ENCODE peak calls at places on chromosome 2, in four cellular contexts. R is central memory CD4-positive, alpha-beta T cell; O is memory B cell; M is nucleus accumbens. U is an unnamed sample.

GRCh38 chr2:132691556-132691955 is 21.6 kb upstream of the LYPD1 start:
- DNase-seq in O (no peak), R (no peak), M (no peak), U (no peak)

GRCh38 chr2:215441560-215442391 is 5.9 kb upstream of the FN1 start:
- DNase-seq in O (no peak), M (no peak), R (no peak), U (no peak)

GRCh38 chr2:30914456-30914855 is 107.2 kb upstream of the CAPN13 start:
- DNase-seq in O (no peak), R (no peak), M (no peak), U (no peak)

GRCh38 chr2:147756103-147756502 is 88.7 kb upstream of the ACVR2A start:
- DNase-seq in M (no peak), R (no peak), O (no peak), U (no peak)

GRCh38 chr2:219459460-219460311 is 25.0 kb downstream of the SPEG start:
- DNase-seq in M (no peak), O (peak; percentile 47), R (no peak), U (no peak)

GRCh38 chr2:118881490-118882129 is 34.2 kb upstream of the EN1 start:
- DNase-seq in R (peak; percentile 42), M (no peak), O (peak; percentile 57), U (peak; percentile 58)

GRCh38 chr2:228181098-228182019 is at the start of gene SPHKAP:
- DNase-seq in O (no peak), R (no peak), M (no peak), U (no peak)

GRCh38 chr2:74690571-74690970 is 36.5 kb downstream of the SEMA4F start:
- DNase-seq in R (no peak), O (no peak), M (no peak), U (no peak)

GRCh38 chr2:85999131-85999831 is 106.4 kb downstream of the POLR1A start:
- DNase-seq in O (no peak), R (peak; percentile 16), M (no peak), U (no peak)

GRCh38 chr2:232634319-232635150 is 1.1 kb downstream of the EFHD1 start:
- DNase-seq in M (no peak), R (no peak), O (no peak), U (no peak)

GRCh38 chr2:37415128-37415817 is 70.8 kb downstream of the QPCT start:
- DNase-seq in M (no peak), R (no peak), O (no peak), U (no peak)

GRCh38 chr2:9303528-9304225 is 97.1 kb downstream of the ASAP2 start:
- DNase-seq in R (no peak), M (no peak), O (no peak), U (no peak)

GRCh38 chr2:8045081-8045614 is 636.7 kb upstream of the ID2 start:
- DNase-seq in O (no peak), M (no peak), R (no peak), U (no peak)

GRCh38 chr2:55843096-55843991 is 80.2 kb downstream of the EFEMP1 start:
- DNase-seq in R (no peak), O (no peak), M (no peak), U (no peak)

GRCh38 chr2:29844713-29845320 is 76.6 kb downstream of the ALK start:
- DNase-seq in R (no peak), O (no peak), M (no peak), U (no peak)

GRCh38 chr2:188328419-188328818 is 36.7 kb downstream of the GULP1 start:
- DNase-seq in R (no peak), O (no peak), M (no peak), U (no peak)

GRCh38 chr2:219638948-219639341 is 11.5 kb downstream of the SLC4A3 start:
- DNase-seq in M (no peak), O (no peak), R (no peak), U (no peak)

GRCh38 chr2:20242727-20243377 is 17.9 kb upstream of the SDC1 start:
- DNase-seq in O (no peak), M (no peak), R (no peak), U (no peak)

GRCh38 chr2:128357561-128358370 is 39.1 kb upstream of the HS6ST1 start:
- DNase-seq in M (no peak), R (no peak), O (no peak), U (no peak)

GRCh38 chr2:36380624-36381481 is 25.3 kb downstream of the CRIM1 start:
- DNase-seq in R (no peak), O (no peak), M (no peak), U (no peak)

GRCh38 chr2:14716319-14716718 is 83.8 kb downstream of the LRATD1 start:
- DNase-seq in R (no peak), O (no peak), M (no peak), U (no peak)

GRCh38 chr2:117917223-117917917 is 96.5 kb downstream of the CCDC93 start:
- DNase-seq in R (no peak), M (no peak), O (no peak), U (no peak)